ENCODE peak calls at places on chromosomes 13 and 19, in five cellular contexts. B is breast epithelium, M is mesothelial cell of epicardium, T is cardiac fibroblast, S is transverse colon. Z is an unnamed sample.
A peak's percentile ranks its signal among the peaks of the same experiment; 100 is the strongest.

GRCh38 chr19:1019980-1020867 is 699 bp downstream of the TMEM259 start:
- DNase-seq in B (no peak), M (no peak), S (no peak), T (no peak), Z (no peak)

GRCh38 chr13:102291587-102292218 is 110.1 kb downstream of the FGF14 start:
- DNase-seq in M (no peak), S (no peak), T (peak; percentile 34), B (no peak), Z (no peak)

GRCh38 chr19:12899891-12900518 is 9.0 kb downstream of the GCDH start:
- DNase-seq in S (peak; percentile 51), T (no peak), B (no peak), M (no peak), Z (no peak)

GRCh38 chr13:92547256-92547655 is 679.4 kb upstream of the GPC6 start:
- DNase-seq in M (no peak), B (no peak), S (no peak), T (peak; percentile 1), Z (no peak)

GRCh38 chr13:114053026-114053425 is 79.2 kb upstream of the C13orf46 start:
- DNase-seq in S (no peak), T (peak; percentile 52), B (no peak), M (no peak), Z (no peak)

GRCh38 chr19:28940751-28941500 is 272.0 kb downstream of the UQCRFS1 start:
- DNase-seq in B (no peak), M (no peak), S (no peak), T (peak; percentile 73), Z (no peak)

GRCh38 chr13:50208826-50209335 is 193.6 kb downstream of the KCNRG start:
- DNase-seq in M (no peak), T (peak; percentile 91), S (peak; percentile 21), B (no peak), Z (peak; percentile 11)

GRCh38 chr13:27370305-27370853 is 54.0 kb upstream of the GTF3A start:
- DNase-seq in T (no peak), B (no peak), M (no peak), S (no peak), Z (no peak)

GRCh38 chr13:113671066-113672001 is 4.3 kb downstream of the GRK1 start:
- DNase-seq in B (no peak), S (peak; percentile 6), M (peak; percentile 35), T (no peak), Z (no peak)

GRCh38 chr19:43644181-43644580 is 4.5 kb upstream of the CADM4 start:
- DNase-seq in M (no peak), S (no peak), T (no peak), B (no peak), Z (no peak)

GRCh38 chr13:36105726-36106125 is 25.5 kb downstream of the DCLK1 start:
- DNase-seq in T (no peak), S (no peak), M (no peak), B (no peak), Z (no peak)

GRCh38 chr13:98111168-98112098 is 31.5 kb upstream of the FARP1 start:
- DNase-seq in M (no peak), B (no peak), T (no peak), S (no peak), Z (no peak)

GRCh38 chr19:37506387-37507166 is at the start of gene ZNF793:
- DNase-seq in S (peak; percentile 81), M (peak; percentile 78), B (peak; percentile 82), T (peak; percentile 84), Z (no peak)

GRCh38 chr13:46160474-46161066 is 21.4 kb downstream of the LCP1 start:
- DNase-seq in S (no peak), M (no peak), T (peak; percentile 76), B (no peak), Z (peak; percentile 18)

GRCh38 chr13:113922412-113923118 is 51.3 kb downstream of the C13orf46 start:
- DNase-seq in S (no peak), T (peak; percentile 42), M (peak; percentile 21), B (peak; percentile 6), Z (no peak)

GRCh38 chr13:98065468-98065867 is 77.4 kb upstream of the FARP1 start:
- DNase-seq in T (no peak), S (no peak), B (no peak), M (no peak), Z (no peak)

GRCh38 chr13:95480131-95480545 is 72.4 kb upstream of the CLDN10 start:
- DNase-seq in M (no peak), S (no peak), B (no peak), T (peak; percentile 68), Z (no peak)

GRCh38 chr19:48713864-48714755 is 5.4 kb downstream of the MAMSTR start:
- DNase-seq in T (peak; percentile 100), B (peak; percentile 99), S (peak; percentile 99), M (peak; percentile 99), Z (peak; percentile 100)

GRCh38 chr13:42110410-42111155 is 62.1 kb downstream of the DGKH start:
- DNase-seq in M (no peak), T (peak; percentile 85), B (no peak), S (no peak), Z (peak; percentile 24)

GRCh38 chr19:46076951-46077814 is 36.4 kb upstream of the IGFL4 start:
- DNase-seq in M (peak; percentile 82), S (peak; percentile 57), T (peak; percentile 87), B (peak; percentile 47), Z (peak; percentile 86)

GRCh38 chr13:89832827-89833226 is 1514.7 kb upstream of the MIR17HG start:
- DNase-seq in S (no peak), B (no peak), M (no peak), T (no peak), Z (no peak)

GRCh38 chr13:83881917-83882625 is at the start of gene SLITRK1:
- DNase-seq in S (no peak), T (peak; percentile 50), M (peak; percentile 92), B (no peak), Z (no peak)

GRCh38 chr13:28820099-28821051 is at the start of gene MTUS2:
- DNase-seq in T (no peak), M (no peak), B (no peak), S (no peak), Z (peak; percentile 7)

GRCh38 chr13:26561636-26562537 is 4.4 kb downstream of the WASF3 start:
- DNase-seq in S (no peak), M (no peak), B (no peak), T (peak; percentile 50), Z (no peak)

GRCh38 chr13:20125129-20125782 is 35.6 kb downstream of the GJA3 start:
- DNase-seq in T (peak; percentile 81), M (no peak), B (no peak), S (no peak), Z (no peak)

GRCh38 chr19:12567951-12568350 is 16.7 kb upstream of the ZNF564 start:
- DNase-seq in S (no peak), T (no peak), B (no peak), M (no peak), Z (no peak)

GRCh38 chr19:58387338-58388174 is 487 bp downstream of the RPS5 start:
- DNase-seq in T (no peak), B (no peak), S (no peak), M (no peak), Z (no peak)
- TF ChIP-seq CTCF in T (no peak), B (no peak), S (no peak), M (no peak), Z (no peak)

GRCh38 chr13:30572859-30573275 is 44.9 kb upstream of the USPL1 start:
- DNase-seq in S (no peak), M (no peak), T (peak; percentile 67), B (no peak), Z (no peak)
- TF ChIP-seq CTCF in S (no peak), M (no peak), T (peak; percentile 22), B (no peak), Z (no peak)

GRCh38 chr13:40777957-40778235 is 6.9 kb upstream of the MRPS31 start:
- DNase-seq in T (no peak), S (no peak), M (no peak), B (no peak), Z (no peak)

GRCh38 chr13:40779796-40780285 is 8.9 kb upstream of the MRPS31 start:
- DNase-seq in T (no peak), B (no peak), M (no peak), S (no peak), Z (no peak)

GRCh38 chr13:40781717-40782116 is 7.7 kb upstream of the SLC25A15 start:
- DNase-seq in M (no peak), T (no peak), S (no peak), B (no peak), Z (no peak)

GRCh38 chr13:40779049-40779448 is 8.1 kb upstream of the MRPS31 start:
- DNase-seq in B (no peak), M (no peak), T (no peak), S (no peak), Z (no peak)

GRCh38 chr13:40780822-40781401 is 8.5 kb upstream of the SLC25A15 start:
- DNase-seq in S (no peak), M (no peak), B (no peak), T (no peak), Z (no peak)
- TF ChIP-seq CTCF in S (no peak), M (no peak), B (no peak), T (peak; percentile 15), Z (no peak)

DNA sequence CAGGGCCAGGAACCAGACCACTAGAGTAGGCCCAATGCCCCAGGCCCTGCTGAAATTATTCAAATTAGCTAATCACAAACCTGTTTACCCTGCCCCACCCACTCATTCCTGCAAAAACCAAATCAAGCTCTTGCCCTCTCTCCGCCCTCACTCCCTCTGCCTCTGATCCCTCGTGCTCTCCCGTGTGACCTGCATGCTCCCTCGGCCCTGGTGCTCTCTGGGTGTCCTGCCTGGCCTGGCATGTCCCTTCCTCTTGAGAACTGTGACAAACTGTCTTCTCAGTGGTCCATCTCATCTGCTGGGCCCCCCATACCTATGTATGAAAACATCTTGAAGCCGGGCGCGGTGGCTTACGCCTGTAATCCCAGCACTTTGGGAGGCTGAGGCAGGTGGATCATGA is 12.2 kb upstream of the TTYH1 start:
- DNase-seq in B (no peak), M (no peak), S (no peak), T (no peak), Z (no peak)
- TF ChIP-seq CTCF in B (no peak), M (no peak), S (no peak), T (no peak), Z (no peak)

GRCh38 chr19:30000862-30001261 is 58.8 kb downstream of the URI1 start:
- DNase-seq in S (no peak), M (no peak), B (no peak), T (no peak), Z (no peak)

GRCh38 chr19:29999490-29999889 is 57.5 kb downstream of the URI1 start:
- DNase-seq in T (no peak), M (no peak), S (no peak), B (no peak), Z (no peak)

GRCh38 chr19:30001301-30001700 is 59.3 kb downstream of the URI1 start:
- DNase-seq in M (no peak), B (no peak), S (no peak), T (no peak), Z (no peak)

GRCh38 chr19:30003862-30004261 is 61.8 kb downstream of the URI1 start:
- DNase-seq in B (no peak), T (no peak), M (no peak), S (no peak), Z (no peak)

GRCh38 chr19:30001794-30002193 is 59.8 kb downstream of the URI1 start:
- DNase-seq in B (no peak), S (no peak), T (peak; percentile 20), M (no peak), Z (no peak)
- TF ChIP-seq CTCF in B (no peak), S (no peak), T (peak; percentile 15), M (no peak), Z (no peak)

Z was measured in Calu3.